ENCODE peak calls at places on chromosomes 7 and 10, in six cellular contexts. J is SK-N-SH, X is HCT116, I is MM.1S, T is GM23248, L is PC-3. C is an unnamed sample. For H3K9me2, the result is how much of the 10 kb centered on the place peaks cover.

GRCh38 chr10:86180861-86181260 is 185.7 kb downstream of the GRID1 start:
- DNase-seq in J (no peak), X (no peak), I (no peak), T (no peak), L (no peak), C (no peak)

GRCh38 chr10:103854687-103855423 is 521 bp downstream of the SH3PXD2A start:
- DNase-seq in J (peak), X (no peak), I (no peak), T (peak), L (no peak), C (no peak)

GRCh38 chr10:88317099-88317498 is 266.0 kb downstream of the RNLS start:
- DNase-seq in J (no peak), X (no peak), I (no peak), T (no peak), L (no peak), C (no peak)

GRCh38 chr7:23026164-23026563 is 12.2 kb upstream of the HYCC1 start:
- DNase-seq in J (no peak), X (no peak), I (no peak), T (peak), L (no peak), C (no peak)

GRCh38 chr10:62459072-62459471 is 84.9 kb downstream of the ZNF365 start:
- DNase-seq in J (no peak), X (no peak), I (no peak), T (peak), L (peak), C (no peak)

GRCh38 chr7:118184392-118184899 is 482 bp downstream of the LSM8 start:
- DNase-seq in J (peak), X (no peak), I (peak), T (peak), L (no peak), C (peak)

GRCh38 chr10:119335671-119336353 is 128.4 kb downstream of the GRK5 start:
- DNase-seq in J (no peak), X (no peak), I (no peak), T (no peak), L (no peak), C (no peak)

GRCh38 chr7:36487756-36488336 is 98.2 kb downstream of the ANLN start:
- DNase-seq in J (peak), X (peak), I (peak), T (peak), L (peak), C (peak)

GRCh38 chr10:31320179-31320597 is 1.2 kb downstream of the ZEB1 start:
- DNase-seq in J (peak), X (no peak), I (peak), T (peak), L (peak), C (peak)

GRCh38 chr10:30855131-30855530 is 176.5 kb downstream of the ZNF438 start:
- DNase-seq in J (no peak), X (no peak), I (no peak), T (no peak), L (no peak), C (no peak)

GRCh38 chr7:37062460-37062859 is 338.2 kb upstream of the AOAH start:
- DNase-seq in J (peak), X (no peak), I (no peak), T (no peak), L (no peak), C (no peak)

DNA sequence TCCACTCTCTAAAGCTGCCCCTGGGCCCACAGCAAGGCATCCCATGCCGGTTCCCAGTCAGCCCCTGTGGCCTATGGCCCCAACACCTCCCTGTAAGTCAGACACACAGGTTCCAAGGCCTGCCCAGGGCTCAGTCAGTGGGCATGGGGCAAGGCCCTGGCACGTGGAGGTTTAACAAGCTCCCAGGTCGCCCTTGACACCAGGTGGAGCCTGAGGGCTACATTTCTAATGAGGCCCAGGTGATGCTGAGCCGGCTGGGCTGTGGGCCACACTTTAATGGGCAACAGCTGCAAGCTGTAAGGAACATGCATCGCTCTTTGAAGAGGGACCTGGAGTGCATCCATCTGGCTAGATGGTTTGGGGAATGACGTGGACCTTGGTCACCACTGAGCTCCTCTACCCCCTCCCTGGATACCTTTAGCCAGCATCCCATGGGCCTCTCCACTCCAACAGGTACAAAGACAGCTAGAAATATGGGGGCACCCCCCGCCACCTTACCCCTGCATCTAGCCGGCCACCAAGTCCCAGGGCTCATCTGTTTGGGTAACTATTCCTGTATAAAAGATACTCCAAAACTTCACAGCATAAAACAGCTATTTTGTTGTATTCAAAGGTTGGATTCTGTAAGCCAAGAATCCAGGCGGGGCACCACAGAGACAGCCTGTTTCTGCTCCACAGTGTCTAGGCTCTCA is 122.5 kb downstream of the OAT start:
- DNase-seq in J (peak), X (no peak), I (no peak), T (peak), L (no peak), C (peak)
- H3K4me2 ChIP-seq in J (no peak), X (no peak), I (no peak), T (no peak), L (no peak), C (no peak)

GRCh38 chr7:131897790-131898165 is 341.4 kb upstream of the PODXL start:
- DNase-seq in J (no peak), X (no peak), I (no peak), T (no peak), L (no peak), C (no peak)
- H3K9me2 ChIP-seq in J (under half), X (under half), I (under half), T (under half), L (under half), C (under half)

DNA sequence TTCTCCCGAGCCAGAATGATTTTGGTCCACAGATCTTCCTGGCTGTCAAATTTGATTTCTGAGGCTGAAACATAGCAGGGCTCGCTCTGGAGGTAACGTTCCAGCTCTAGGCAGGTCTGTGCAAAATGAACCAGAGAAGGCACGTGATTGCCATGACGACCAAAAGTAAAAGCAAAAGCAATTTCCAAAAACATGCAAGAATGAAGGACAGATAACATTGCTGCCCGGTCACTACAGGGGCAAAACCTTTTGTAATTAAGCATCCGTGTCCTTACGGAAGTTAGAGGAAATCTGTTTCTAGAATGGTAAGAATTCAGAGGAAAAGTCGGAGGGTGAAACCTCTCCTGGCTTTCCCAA is 2.9 kb downstream of the KLF6 start:
- DNase-seq in J (no peak), X (no peak), I (no peak), T (peak), L (no peak), C (no peak)
- H3K9ac ChIP-seq in J (peak), X (peak), I (peak), T (peak), L (peak), C (no peak)

GRCh38 chr7:88693131-88693530 is 66.4 kb upstream of the ZNF804B start:
- DNase-seq in J (no peak), X (no peak), I (no peak), T (no peak), L (no peak), C (no peak)

GRCh38 chr7:88686468-88687229 is 72.9 kb upstream of the ZNF804B start:
- DNase-seq in J (peak), X (no peak), I (no peak), T (no peak), L (no peak), C (no peak)

GRCh38 chr7:88692493-88692892 is 67.0 kb upstream of the ZNF804B start:
- DNase-seq in J (no peak), X (no peak), I (no peak), T (no peak), L (no peak), C (no peak)

GRCh38 chr7:88689821-88690220 is 69.7 kb upstream of the ZNF804B start:
- DNase-seq in J (no peak), X (no peak), I (no peak), T (no peak), L (no peak), C (no peak)

DNA sequence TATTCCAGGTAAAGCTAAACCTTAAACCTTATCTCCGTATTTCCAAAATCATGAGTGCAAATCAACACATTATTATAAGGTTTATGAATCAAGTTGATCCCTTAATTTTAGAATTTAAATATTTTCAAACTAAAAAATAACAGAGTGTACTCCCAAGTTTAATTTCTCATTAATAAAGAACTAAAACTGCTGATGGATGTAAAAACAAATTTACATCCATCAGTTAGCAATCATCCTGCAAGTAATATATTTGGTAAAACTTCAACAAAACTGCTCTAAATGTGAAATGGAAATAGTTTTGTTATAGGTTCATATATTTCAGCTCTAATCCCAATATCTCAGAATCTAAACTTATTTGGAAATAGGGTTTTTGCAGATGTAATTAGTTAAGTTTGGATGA is 71.3 kb upstream of the ZNF804B start:
- DNase-seq in J (no peak), X (no peak), I (no peak), T (no peak), L (no peak), C (no peak)
- H3K4me2 ChIP-seq in J (no peak), X (no peak), I (no peak), T (no peak), L (no peak), C (no peak)

DNA sequence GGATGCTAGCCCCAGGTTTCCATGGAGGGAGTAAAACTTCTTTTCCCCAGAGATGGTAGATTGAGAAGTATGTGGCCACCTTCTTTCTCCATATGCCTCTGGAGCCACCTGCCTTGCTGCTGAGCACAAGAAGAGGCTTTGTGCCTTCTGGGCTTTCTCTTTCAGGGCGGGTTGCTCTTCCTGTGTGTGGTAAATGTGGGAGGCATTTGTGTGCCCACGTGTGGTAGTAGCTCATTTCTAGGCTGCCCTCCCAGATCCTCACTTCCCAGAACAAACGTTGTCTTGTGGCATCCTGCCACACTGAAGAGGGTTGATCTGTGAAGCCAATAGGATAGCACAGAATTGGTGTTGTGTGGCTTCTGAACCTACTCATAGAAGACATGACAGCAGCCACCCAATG is 342.0 kb upstream of the PODXL start:
- DNase-seq in J (no peak), X (no peak), I (no peak), T (peak), L (peak), C (no peak)
- H3K9me2 ChIP-seq in J (under half), X (under half), I (under half), T (under half), L (under half), C (under half)

GRCh38 chr7:55574062-55574717 is 1.9 kb upstream of the VOPP1 start:
- DNase-seq in J (no peak), X (no peak), I (peak), T (peak), L (no peak), C (no peak)
- H3K9ac ChIP-seq in J (peak), X (no peak), I (peak), T (no peak), L (no peak), C (no peak)

GRCh38 chr10:32952541-32953276 is 5.3 kb downstream of the ITGB1 start:
- DNase-seq in J (no peak), X (no peak), I (no peak), T (no peak), L (no peak), C (peak)

GRCh38 chr10:32952094-32952493 is 5.9 kb downstream of the ITGB1 start:
- DNase-seq in J (no peak), X (no peak), I (no peak), T (no peak), L (no peak), C (peak)

GRCh38 chr10:32954080-32954479 is 4.0 kb downstream of the ITGB1 start:
- DNase-seq in J (no peak), X (no peak), I (no peak), T (no peak), L (no peak), C (peak)

GRCh38 chr10:32954545-32955298 is 3.3 kb downstream of the ITGB1 start:
- DNase-seq in J (no peak), X (no peak), I (no peak), T (no peak), L (peak), C (peak)

DNA sequence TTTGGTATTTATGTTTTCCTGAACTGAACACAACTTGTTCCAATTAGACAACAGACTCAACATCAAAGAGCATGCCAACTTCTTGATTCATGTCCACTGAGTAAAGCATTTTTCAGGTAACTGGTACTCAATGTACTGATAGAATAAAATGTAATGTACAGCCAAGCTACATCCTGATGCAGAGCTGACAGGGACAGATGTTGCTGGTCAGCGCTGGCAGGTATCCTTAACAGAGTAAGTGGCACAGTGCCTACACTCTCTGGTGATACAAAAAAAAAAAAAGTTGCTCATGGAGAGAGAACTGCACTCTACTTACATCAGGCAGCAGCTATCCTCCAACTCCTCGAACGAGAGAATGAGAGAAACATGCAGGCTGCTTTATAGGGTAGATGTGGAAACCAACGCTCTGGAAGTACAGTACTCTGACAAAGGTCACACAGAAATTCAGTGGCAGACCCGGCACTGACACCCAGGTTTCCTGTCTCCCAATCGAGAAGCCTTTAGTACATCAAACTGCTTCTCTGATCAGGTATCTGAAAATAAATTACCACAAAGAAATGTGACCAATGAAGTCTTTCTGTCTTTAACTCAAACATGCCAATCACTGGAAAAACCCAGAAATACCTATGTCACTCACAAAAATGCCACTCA is 4.6 kb downstream of the ITGB1 start:
- DNase-seq in J (no peak), X (no peak), I (no peak), T (no peak), L (no peak), C (peak)
- H3K4me2 ChIP-seq in J (peak), X (peak), I (no peak), T (peak), L (peak), C (peak)